ENCODE peak calls at places on chromosomes 1 and 21, in four cellular contexts. One of them, this sample, is unnamed.

GRCh38 chr1:52877554-52877953 is 35.0 kb downstream of the ZYG11A start:
- DNase-seq in IMR-90: peak; percentile 76
- DNase-seq in neuronal stem cell: no peak
- DNase-seq in mesenchymal stem cell: peak; percentile 67
- DNase-seq in this sample: no peak

GRCh38 chr21:36803051-36803709 is 104.3 kb downstream of the SIM2 start:
- DNase-seq in mesenchymal stem cell: no peak
- DNase-seq in IMR-90: no peak
- DNase-seq in neuronal stem cell: no peak
- DNase-seq in this sample: no peak

GRCh38 chr1:41661428-41662060 is 177.1 kb upstream of the EDN2 start:
- DNase-seq in mesenchymal stem cell: no peak
- DNase-seq in neuronal stem cell: no peak
- DNase-seq in IMR-90: no peak
- DNase-seq in this sample: no peak

GRCh38 chr1:208475449-208475848 is 231.3 kb upstream of the PLXNA2 start:
- DNase-seq in IMR-90: peak; percentile 2
- DNase-seq in neuronal stem cell: no peak
- DNase-seq in mesenchymal stem cell: peak; percentile 69
- DNase-seq in this sample: no peak

GRCh38 chr1:24970399-24970753 is 40.3 kb upstream of the RUNX3 start:
- DNase-seq in mesenchymal stem cell: peak; percentile 74
- DNase-seq in neuronal stem cell: no peak
- DNase-seq in IMR-90: peak; percentile 75
- DNase-seq in this sample: peak; percentile 68

GRCh38 chr21:25831300-25831699 is 96.5 kb downstream of the GABPA start:
- DNase-seq in neuronal stem cell: no peak
- DNase-seq in mesenchymal stem cell: no peak
- DNase-seq in IMR-90: peak; percentile 39
- DNase-seq in this sample: no peak

GRCh38 chr1:233338102-233338501 is 10.6 kb downstream of the MAP3K21 start:
- DNase-seq in mesenchymal stem cell: no peak
- DNase-seq in neuronal stem cell: no peak
- DNase-seq in IMR-90: no peak
- DNase-seq in this sample: no peak

GRCh38 chr1:173095632-173096031 is 44.9 kb upstream of the TNFSF18 start:
- DNase-seq in mesenchymal stem cell: peak; percentile 77
- DNase-seq in IMR-90: peak; percentile 89
- DNase-seq in neuronal stem cell: no peak
- DNase-seq in this sample: no peak

GRCh38 chr21:45378258-45378966 is 26.6 kb upstream of the COL18A1 start:
- DNase-seq in IMR-90: peak; percentile 57
- DNase-seq in neuronal stem cell: peak; percentile 75
- DNase-seq in mesenchymal stem cell: peak; percentile 68
- DNase-seq in this sample: peak; percentile 68

GRCh38 chr1:55285849-55286248 is 70.7 kb upstream of the USP24 start:
- DNase-seq in mesenchymal stem cell: no peak
- DNase-seq in neuronal stem cell: no peak
- DNase-seq in IMR-90: no peak
- DNase-seq in this sample: no peak

GRCh38 chr1:29521846-29522580 is 285.7 kb downstream of the PTPRU start:
- DNase-seq in IMR-90: no peak
- DNase-seq in mesenchymal stem cell: no peak
- DNase-seq in neuronal stem cell: no peak
- DNase-seq in this sample: peak; percentile 19

GRCh38 chr1:93964777-93965200 is 55.6 kb upstream of the GCLM start:
- DNase-seq in mesenchymal stem cell: no peak
- DNase-seq in neuronal stem cell: no peak
- DNase-seq in IMR-90: peak; percentile 69
- DNase-seq in this sample: no peak
- H2AFZ ChIP-seq in mesenchymal stem cell: no peak overlapping the region
- H2AFZ ChIP-seq in neuronal stem cell: no peak overlapping the region
- H2AFZ ChIP-seq in IMR-90: peak overlapping the region; percentile 28
- H2AFZ ChIP-seq in this sample: no peak overlapping the region

GRCh38 chr1:31691446-31691845 is 12.4 kb downstream of the COL16A1 start:
- DNase-seq in mesenchymal stem cell: no peak
- DNase-seq in neuronal stem cell: no peak
- DNase-seq in IMR-90: no peak
- DNase-seq in this sample: no peak
- H2BK5ac ChIP-seq in mesenchymal stem cell: no peak overlapping the region
- H2BK5ac ChIP-seq in neuronal stem cell: no peak overlapping the region
- H2BK5ac ChIP-seq in IMR-90: peak overlapping the region; percentile 95
- H2BK5ac ChIP-seq in this sample: no peak overlapping the region

DNA sequence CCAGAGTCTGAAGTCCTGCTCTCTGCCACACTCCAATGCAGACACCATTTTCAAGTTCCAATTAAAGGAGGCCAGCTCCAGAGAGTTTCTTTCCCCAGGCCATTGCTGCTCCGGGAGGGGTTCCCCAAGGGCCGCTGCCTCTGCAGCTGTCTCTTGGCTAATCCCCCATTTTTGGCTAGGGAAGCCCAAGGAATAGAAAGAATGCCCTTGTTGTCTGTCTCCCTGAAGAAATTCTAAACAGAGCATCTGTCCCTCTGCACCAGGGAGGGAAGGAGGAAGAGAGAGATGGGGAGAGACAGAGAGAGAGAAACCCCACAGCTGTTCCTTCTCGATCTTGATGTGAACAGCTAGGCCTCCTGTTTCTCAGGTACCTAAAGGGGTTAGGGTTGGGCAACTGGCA is 12.9 kb downstream of the OPTC start:
- DNase-seq in mesenchymal stem cell: no peak
- DNase-seq in neuronal stem cell: no peak
- DNase-seq in IMR-90: no peak
- DNase-seq in this sample: no peak
- H2AFZ ChIP-seq in mesenchymal stem cell: no peak overlapping the region
- H2AFZ ChIP-seq in neuronal stem cell: peak overlapping the region; percentile 69
- H2AFZ ChIP-seq in IMR-90: peak overlapping the region; percentile 83
- H2AFZ ChIP-seq in this sample: no peak overlapping the region

GRCh38 chr1:229161740-229162139 is 109.2 kb upstream of the RAB4A start:
- DNase-seq in mesenchymal stem cell: no peak
- DNase-seq in neuronal stem cell: no peak
- DNase-seq in IMR-90: no peak
- DNase-seq in this sample: no peak
- H2BK5ac ChIP-seq in mesenchymal stem cell: no peak overlapping the region
- H2BK5ac ChIP-seq in neuronal stem cell: no peak overlapping the region
- H2BK5ac ChIP-seq in IMR-90: no peak overlapping the region
- H2BK5ac ChIP-seq in this sample: no peak overlapping the region

DNA sequence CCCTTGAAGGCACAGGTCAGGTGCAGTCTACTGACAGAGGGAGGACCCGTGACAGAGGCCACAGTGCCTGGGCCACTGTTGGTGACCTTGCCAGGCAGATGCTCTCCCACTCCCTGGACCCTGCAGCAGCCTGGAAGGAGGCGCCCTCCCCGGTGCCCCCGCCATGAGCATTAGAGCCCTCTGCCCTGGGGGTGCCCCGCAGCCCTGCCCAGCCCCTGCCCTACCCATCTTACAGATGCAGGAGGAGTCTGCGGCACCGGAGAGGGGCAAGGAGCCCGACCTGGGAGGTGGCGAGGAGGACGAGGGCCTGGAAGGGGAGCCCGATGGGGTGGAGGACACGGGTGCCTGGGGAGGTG is 9.7 kb upstream of the SMIM1 start:
- DNase-seq in mesenchymal stem cell: no peak
- DNase-seq in neuronal stem cell: no peak
- DNase-seq in IMR-90: no peak
- DNase-seq in this sample: no peak
- H2AFZ ChIP-seq in mesenchymal stem cell: no peak overlapping the region
- H2AFZ ChIP-seq in neuronal stem cell: no peak overlapping the region
- H2AFZ ChIP-seq in IMR-90: peak overlapping the region; percentile 39
- H2AFZ ChIP-seq in this sample: no peak overlapping the region

GRCh38 chr1:76013209-76013581 is 61.4 kb upstream of the ST6GALNAC3 start:
- DNase-seq in neuronal stem cell: no peak
- DNase-seq in IMR-90: no peak
- DNase-seq in mesenchymal stem cell: no peak
- DNase-seq in this sample: no peak
- H2BK5ac ChIP-seq in neuronal stem cell: no peak overlapping the region
- H2BK5ac ChIP-seq in IMR-90: no peak overlapping the region
- H2BK5ac ChIP-seq in mesenchymal stem cell: no peak overlapping the region
- H2BK5ac ChIP-seq in this sample: no peak overlapping the region

GRCh38 chr1:11789126-11790067 is 16.4 kb downstream of the MTHFR start:
- DNase-seq in IMR-90: no peak
- DNase-seq in neuronal stem cell: no peak
- DNase-seq in mesenchymal stem cell: no peak
- DNase-seq in this sample: no peak

GRCh38 chr1:11788549-11789053 is 17.2 kb downstream of the MTHFR start:
- DNase-seq in neuronal stem cell: no peak
- DNase-seq in mesenchymal stem cell: no peak
- DNase-seq in IMR-90: no peak
- DNase-seq in this sample: no peak

GRCh38 chr1:11792106-11792505 is 13.7 kb downstream of the MTHFR start:
- DNase-seq in IMR-90: no peak
- DNase-seq in neuronal stem cell: no peak
- DNase-seq in mesenchymal stem cell: no peak
- DNase-seq in this sample: no peak

GRCh38 chr1:11790880-11791715 is 14.7 kb downstream of the MTHFR start:
- DNase-seq in neuronal stem cell: no peak
- DNase-seq in mesenchymal stem cell: peak; percentile 97
- DNase-seq in IMR-90: peak; percentile 95
- DNase-seq in this sample: no peak

DNA sequence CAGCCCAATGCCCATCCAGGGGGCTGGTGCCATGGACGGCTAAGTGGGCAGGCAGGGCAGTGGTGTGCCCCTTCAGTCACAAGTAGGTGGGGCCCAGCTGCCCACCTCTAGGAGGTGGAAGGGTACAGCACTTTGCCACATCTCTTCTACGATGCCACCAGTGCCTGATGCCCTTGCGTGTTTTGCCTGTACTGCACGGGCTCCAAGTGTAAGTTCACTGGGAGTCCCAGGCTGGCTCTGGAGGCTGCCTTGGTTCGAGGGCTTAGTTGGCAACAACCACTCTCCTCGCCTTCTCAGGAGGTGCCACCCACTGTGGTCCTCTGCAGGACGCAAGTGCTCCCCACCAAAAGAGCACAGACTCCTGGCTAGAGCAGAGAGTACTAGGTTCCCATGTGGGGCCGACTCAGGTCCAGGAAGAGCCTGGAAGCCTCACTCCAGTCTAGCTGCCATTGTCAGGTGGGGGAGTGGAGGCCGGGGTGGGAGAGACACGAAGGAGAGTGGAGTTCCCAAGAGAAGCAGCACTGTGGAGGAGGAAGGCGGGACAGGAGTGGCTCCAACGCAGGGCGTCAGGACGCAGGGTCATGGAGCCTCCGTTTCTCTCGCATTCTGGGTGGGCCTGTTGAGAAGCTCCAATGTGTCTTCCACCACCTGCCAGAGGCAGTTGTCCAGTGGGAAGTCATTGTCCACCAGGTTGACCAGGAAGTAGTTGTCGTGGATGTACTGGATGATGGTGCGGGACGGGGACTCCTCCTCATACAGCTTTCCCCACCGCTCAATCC is 15.5 kb downstream of the MTHFR start:
- DNase-seq in neuronal stem cell: no peak
- DNase-seq in mesenchymal stem cell: no peak
- DNase-seq in IMR-90: no peak
- DNase-seq in this sample: no peak
- H2AFZ ChIP-seq in neuronal stem cell: no peak overlapping the region
- H2AFZ ChIP-seq in mesenchymal stem cell: no peak overlapping the region
- H2AFZ ChIP-seq in IMR-90: peak overlapping the region; percentile 60
- H2AFZ ChIP-seq in this sample: no peak overlapping the region

DNA sequence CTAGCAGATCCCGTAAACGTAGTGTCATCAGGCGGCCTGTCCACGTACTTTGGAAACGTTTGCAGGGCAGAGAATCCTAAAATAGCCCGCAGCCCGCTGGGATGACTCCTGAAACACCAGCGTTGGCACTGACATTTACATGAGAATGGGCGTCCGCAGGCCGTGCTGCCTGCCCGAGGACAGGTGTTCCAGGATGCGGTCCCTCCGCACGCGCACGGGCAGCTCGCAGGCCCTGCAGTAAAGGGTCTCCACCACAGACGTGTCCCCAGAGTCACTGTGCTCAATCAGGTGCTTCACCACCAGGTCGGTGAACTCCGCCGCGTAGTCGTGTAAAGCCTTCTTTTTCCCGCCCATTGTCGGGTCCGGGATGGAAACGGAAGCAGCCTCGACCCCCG is 5.9 kb upstream of the CCDC27 start:
- DNase-seq in IMR-90: no peak
- DNase-seq in mesenchymal stem cell: no peak
- DNase-seq in neuronal stem cell: no peak
- DNase-seq in this sample: peak; percentile 82
- H2BK5ac ChIP-seq in IMR-90: no peak overlapping the region
- H2BK5ac ChIP-seq in mesenchymal stem cell: no peak overlapping the region
- H2BK5ac ChIP-seq in neuronal stem cell: no peak overlapping the region
- H2BK5ac ChIP-seq in this sample: no peak overlapping the region

GRCh38 chr1:67560580-67561285 is 124.3 kb upstream of the GADD45A start:
- DNase-seq in IMR-90: peak; percentile 18
- DNase-seq in neuronal stem cell: no peak
- DNase-seq in mesenchymal stem cell: no peak
- DNase-seq in this sample: no peak

GRCh38 chr1:67566803-67567202 is 118.2 kb upstream of the GADD45A start:
- DNase-seq in neuronal stem cell: no peak
- DNase-seq in IMR-90: peak; percentile 60
- DNase-seq in mesenchymal stem cell: no peak
- DNase-seq in this sample: no peak

GRCh38 chr1:67561704-67562113 is 123.3 kb upstream of the GADD45A start:
- DNase-seq in IMR-90: peak; percentile 85
- DNase-seq in mesenchymal stem cell: peak; percentile 80
- DNase-seq in neuronal stem cell: peak; percentile 71
- DNase-seq in this sample: peak; percentile 91

GRCh38 chr1:67564193-67564592 is 120.8 kb upstream of the GADD45A start:
- DNase-seq in mesenchymal stem cell: no peak
- DNase-seq in IMR-90: peak; percentile 28
- DNase-seq in neuronal stem cell: no peak
- DNase-seq in this sample: no peak

DNA sequence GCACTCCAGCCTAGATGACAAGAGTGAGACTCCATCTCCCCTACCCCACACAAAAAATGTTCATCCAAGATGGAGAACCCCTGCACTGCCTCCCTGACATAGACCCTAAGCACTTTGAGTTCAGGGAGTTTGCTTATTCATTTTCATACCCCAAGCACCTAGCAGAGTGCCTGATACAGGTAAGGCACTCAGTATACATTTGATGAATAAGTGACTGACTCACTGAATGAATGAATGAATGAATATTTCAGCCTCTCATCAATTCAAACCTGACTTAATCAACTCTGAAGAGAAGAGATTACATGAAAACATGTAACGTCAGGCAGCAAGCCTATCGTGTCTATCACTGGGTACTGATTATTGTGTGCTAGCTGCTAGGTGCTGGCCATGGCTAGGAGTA is 121.3 kb upstream of the GADD45A start:
- DNase-seq in mesenchymal stem cell: no peak
- DNase-seq in IMR-90: no peak
- DNase-seq in neuronal stem cell: no peak
- DNase-seq in this sample: no peak
- H2AFZ ChIP-seq in mesenchymal stem cell: no peak overlapping the region
- H2AFZ ChIP-seq in IMR-90: peak overlapping the region; percentile 45
- H2AFZ ChIP-seq in neuronal stem cell: no peak overlapping the region
- H2AFZ ChIP-seq in this sample: no peak overlapping the region

This sample was measured in H9.